ENCODE peak calls at places on chromosome 17, in five cellular contexts. B, V, N, T and A are unnamed samples.

GRCh38 chr17:2011421-2012371 is 13.4 kb downstream of the RTN4RL1 start:
- DNase-seq in B (no peak), V (peak), N (peak), T (no peak), A (no peak)

GRCh38 chr17:335691-336090 is 16.9 kb downstream of the RPH3AL start:
- DNase-seq in B (no peak), V (peak), N (peak), T (no peak), A (no peak)

GRCh38 chr17:76584427-76585047 is 1.1 kb downstream of the ST6GALNAC2 start:
- DNase-seq in B (no peak), V (no peak), N (no peak), T (no peak), A (no peak)

GRCh38 chr17:5561736-5562135 is 22.6 kb downstream of the NLRP1 start:
- DNase-seq in B (no peak), V (peak), N (no peak), T (no peak), A (no peak)

GRCh38 chr17:77963441-77963840 is 4.9 kb downstream of the TNRC6C start:
- DNase-seq in B (peak), V (no peak), N (no peak), T (no peak), A (no peak)

GRCh38 chr17:50146230-50146926 is 4.1 kb downstream of the PPP1R9B start:
- DNase-seq in B (no peak), V (no peak), N (no peak), T (no peak), A (no peak)

GRCh38 chr17:76567634-76568432 is 17.8 kb downstream of the ST6GALNAC2 start:
- DNase-seq in B (no peak), V (peak), N (no peak), T (no peak), A (no peak)

GRCh38 chr17:74454197-74455024 is 12.0 kb upstream of the CD300A start:
- DNase-seq in B (no peak), V (peak), N (peak), T (no peak), A (peak)

GRCh38 chr17:71631483-71631882 is 489.3 kb upstream of the SOX9 start:
- DNase-seq in B (no peak), V (no peak), N (no peak), T (no peak), A (no peak)

GRCh38 chr17:2264023-2264860 is 39.3 kb downstream of the SMG6 start:
- DNase-seq in B (no peak), V (no peak), N (no peak), T (no peak), A (no peak)

GRCh38 chr17:45719335-45720071 is 64.6 kb upstream of the CRHR1 start:
- DNase-seq in B (no peak), V (peak), N (no peak), T (no peak), A (no peak)

GRCh38 chr17:69967910-69968411 is 107.1 kb upstream of the KCNJ16 start:
- DNase-seq in B (no peak), V (no peak), N (no peak), T (no peak), A (no peak)

GRCh38 chr17:78341559-78342437 is 18.1 kb downstream of the SOCS3 start:
- DNase-seq in B (no peak), V (peak), N (peak), T (no peak), A (peak)

GRCh38 chr17:77254961-77255741 is 114.4 kb downstream of the SEC14L1 start:
- DNase-seq in B (no peak), V (peak), N (no peak), T (peak), A (no peak)

GRCh38 chr17:2108170-2108569 is 53.3 kb downstream of the HIC1 start:
- DNase-seq in B (no peak), V (no peak), N (no peak), T (no peak), A (no peak)

GRCh38 chr17:82599674-82600661 is 48.3 kb downstream of the WDR45B start:
- DNase-seq in B (no peak), V (no peak), N (no peak), T (no peak), A (no peak)

GRCh38 chr17:69335018-69335417 is 8.1 kb upstream of the ABCA5 start:
- DNase-seq in B (no peak), V (no peak), N (no peak), T (no peak), A (no peak)

GRCh38 chr17:57438031-57438731 is 181.9 kb downstream of the MSI2 start:
- DNase-seq in B (no peak), V (no peak), N (no peak), T (no peak), A (no peak)

GRCh38 chr17:17740627-17741237 is 59.5 kb downstream of the RAI1 start:
- DNase-seq in B (peak), V (peak), N (no peak), T (no peak), A (no peak)
- H3K27ac ChIP-seq in B (peak), V (no peak), N (no peak), T (peak), A (peak)

GRCh38 chr17:12242390-12242954 is 221.8 kb downstream of the MAP2K4 start:
- DNase-seq in B (no peak), V (no peak), N (no peak), T (no peak), A (no peak)
- H3K27ac ChIP-seq in B (no peak), V (no peak), N (no peak), T (no peak), A (no peak)

GRCh38 chr17:66777689-66778225 is 57.2 kb upstream of the CACNG5 start:
- DNase-seq in B (no peak), V (peak), N (no peak), T (no peak), A (peak)

GRCh38 chr17:66781135-66781534 is 53.8 kb upstream of the CACNG5 start:
- DNase-seq in B (no peak), V (peak), N (no peak), T (no peak), A (no peak)

GRCh38 chr17:66778531-66778930 is 56.4 kb upstream of the CACNG5 start:
- DNase-seq in B (no peak), V (peak), N (no peak), T (no peak), A (peak)

GRCh38 chr17:66776999-66777688 is 57.8 kb upstream of the CACNG5 start:
- DNase-seq in B (no peak), V (peak), N (no peak), T (no peak), A (peak)

GRCh38 chr17:66779186-66779585 is 55.7 kb upstream of the CACNG5 start:
- DNase-seq in B (no peak), V (peak), N (no peak), T (no peak), A (no peak)
- H3K27ac ChIP-seq in B (no peak), V (no peak), N (no peak), T (no peak), A (no peak)

DNA sequence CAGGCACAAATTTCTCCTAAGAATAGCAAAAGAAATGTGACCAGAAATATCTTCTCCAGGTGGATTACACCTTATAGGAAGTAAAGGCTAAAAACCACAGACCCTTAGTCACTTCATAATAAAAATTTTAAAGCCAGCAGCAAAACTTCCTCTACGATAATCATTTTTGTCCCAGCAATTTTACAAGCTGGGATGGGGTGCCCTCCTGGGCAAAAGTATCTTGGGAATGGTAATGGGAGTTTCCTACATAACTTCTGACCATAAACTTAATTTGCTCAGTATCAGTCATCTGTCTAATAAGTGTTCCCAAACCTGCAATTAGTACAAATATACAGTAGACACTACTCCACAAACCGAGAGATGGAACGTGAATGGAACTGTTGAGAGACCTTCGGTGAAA is 3.0 kb downstream of the PHF12 start:
- DNase-seq in B (no peak), V (no peak), N (no peak), T (no peak), A (no peak)
- H3K27ac ChIP-seq in B (peak), V (peak), N (peak), T (peak), A (peak)

DNA sequence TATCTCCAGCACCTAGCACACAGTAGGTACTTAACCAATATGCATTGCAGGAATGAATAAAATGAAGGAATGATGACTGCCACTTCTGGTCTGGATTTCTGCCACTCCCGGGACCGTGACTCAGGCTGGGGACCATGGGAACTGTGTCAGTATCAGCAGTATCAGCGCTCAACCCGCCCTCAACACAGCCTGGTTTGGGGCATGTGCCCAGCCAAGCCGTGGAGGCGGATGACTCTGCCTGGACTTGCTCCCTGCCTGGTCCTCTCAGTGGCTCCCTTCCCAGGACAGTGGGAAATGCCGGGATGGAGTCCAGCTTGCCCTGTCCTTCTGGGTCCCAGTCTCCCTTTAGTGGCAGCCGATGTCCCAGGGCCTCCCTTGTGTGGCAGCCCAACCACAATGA is 55.1 kb downstream of the SRCIN1 start:
- DNase-seq in B (no peak), V (no peak), N (no peak), T (no peak), A (no peak)
- H3K27ac ChIP-seq in B (no peak), V (no peak), N (no peak), T (no peak), A (no peak)

GRCh38 chr17:48910370-48910769 is 2.2 kb downstream of the UBE2Z start:
- DNase-seq in B (no peak), V (no peak), N (no peak), T (no peak), A (no peak)

GRCh38 chr17:48908853-48909394 is 717 bp downstream of the UBE2Z start:
- DNase-seq in B (peak), V (peak), N (peak), T (no peak), A (peak)

GRCh38 chr17:48908047-48908843 is at the start of gene UBE2Z:
- DNase-seq in B (peak), V (peak), N (peak), T (peak), A (peak)

GRCh38 chr17:48907713-48908046 is 527 bp upstream of the UBE2Z start:
- DNase-seq in B (no peak), V (no peak), N (no peak), T (no peak), A (no peak)

DNA sequence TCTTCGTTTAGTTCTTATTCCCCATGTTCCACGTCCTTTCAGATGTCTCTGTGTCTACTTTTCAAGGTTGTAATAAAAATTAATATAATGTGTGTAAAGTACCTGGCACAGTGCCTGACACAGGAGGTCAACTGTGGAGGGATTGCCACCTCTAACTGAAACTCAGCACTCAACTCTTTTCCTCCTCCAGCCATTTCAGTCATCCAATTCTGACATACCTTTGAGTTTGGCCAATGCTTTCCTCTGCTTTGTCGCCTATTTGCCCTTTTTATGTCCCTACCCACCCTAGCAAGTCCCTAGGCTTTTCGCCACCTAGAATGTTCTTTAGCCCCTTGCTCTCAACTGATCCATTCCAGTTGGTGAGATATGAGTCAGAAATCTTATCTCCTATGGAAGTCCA is 1.6 kb downstream of the UBE2Z start:
- DNase-seq in B (no peak), V (no peak), N (no peak), T (no peak), A (no peak)
- H3K27ac ChIP-seq in B (no peak), V (no peak), N (peak), T (peak), A (no peak)

GRCh38 chr17:33955461-33955860 is 299.6 kb upstream of the CCL2 start:
- DNase-seq in B (no peak), V (no peak), N (no peak), T (no peak), A (no peak)
- H3K27ac ChIP-seq in B (no peak), V (no peak), N (no peak), T (no peak), A (no peak)

GRCh38 chr17:28078443-28079229 is 36.2 kb downstream of the NLK start:
- DNase-seq in B (no peak), V (no peak), N (no peak), T (no peak), A (no peak)
- H3K27ac ChIP-seq in B (no peak), V (no peak), N (no peak), T (no peak), A (no peak)